ENCODE peak calls at places on chromosomes 1 and 21, in six cellular contexts. D is NCI-H1105 treated with DMSO at 0.1 percent for 48 hours; H is mucosa of descending colon; U is activated naive CD4-positive, alpha-beta T cell; N is GDM1; T is bronchial epithelial cell. I is an unnamed sample.
A peak's percentile ranks its signal among the peaks of the same experiment; 100 is the strongest.

GRCh38 chr1:58204284-58204683 is 342.2 kb downstream of the OMA1 start:
- DNase-seq in D (no peak), H (no peak), U (no peak), N (no peak), T (peak; percentile 4), I (no peak)

GRCh38 chr1:164683235-164683634 is 124.3 kb downstream of the PBX1 start:
- DNase-seq in D (no peak), H (peak; percentile 38), U (no peak), N (no peak), T (peak; percentile 88), I (no peak)

GRCh38 chr1:48466594-48466993 is 5.4 kb downstream of the SPATA6 start:
- DNase-seq in D (no peak), H (no peak), U (no peak), N (no peak), T (no peak), I (no peak)

GRCh38 chr1:61173118-61173517 is 90.8 kb downstream of the NFIA start:
- DNase-seq in D (no peak), H (no peak), U (no peak), N (no peak), T (no peak), I (no peak)

GRCh38 chr21:43333301-43334062 is 93.4 kb downstream of the SIK1 start:
- DNase-seq in D (no peak), H (peak; percentile 36), U (no peak), N (no peak), T (peak; percentile 93), I (no peak)

GRCh38 chr1:187384504-187384903 is 555.8 kb downstream of the PLA2G4A start:
- DNase-seq in D (no peak), H (no peak), U (no peak), N (no peak), T (no peak), I (no peak)

GRCh38 chr1:109649380-109649987 is 6.4 kb upstream of the GSTM4 start:
- DNase-seq in D (peak; percentile 21), H (no peak), U (no peak), N (no peak), T (no peak), I (peak; percentile 53)

GRCh38 chr1:17925838-17926237 is 170.7 kb downstream of the ACTL8 start:
- DNase-seq in D (no peak), H (no peak), U (no peak), N (no peak), T (no peak), I (no peak)

GRCh38 chr21:15514073-15514946 is 215.5 kb upstream of the USP25 start:
- DNase-seq in D (no peak), H (peak; percentile 71), U (peak; percentile 18), N (peak; percentile 6), T (no peak), I (no peak)

GRCh38 chr1:6628971-6629479 is 4.4 kb downstream of the THAP3 start:
- DNase-seq in D (no peak), H (no peak), U (no peak), N (no peak), T (no peak), I (no peak)